ENCODE peak calls at places on chromosomes 7 and 10, in nine cellular contexts. B is esophagus muscularis mucosa; Z is PC-9; H is MM.1S; L is right cardiac atrium; A is CD8-positive, alpha-beta T cell; R is cardiac muscle cell; C is heart right ventricle; U is Panc1. M is an unnamed sample. For H3K4me1, the result is how much of the 10 kb centered on the place peaks cover.

GRCh38 chr10:3782456-3783312 is 2.3 kb downstream of the KLF6 start:
- DNase-seq in B (no peak), Z (peak), H (peak), L (peak), A (no peak), R (peak), C (peak), U (peak), M (peak)

GRCh38 chr7:90551036-90551435 is 45.1 kb upstream of the CDK14 start:
- DNase-seq in B (no peak), Z (no peak), H (no peak), L (no peak), A (no peak), R (no peak), C (no peak), U (no peak), M (no peak)

GRCh38 chr7:38428040-38428439 is 154.6 kb upstream of the TARP start:
- DNase-seq in B (no peak), Z (no peak), H (no peak), L (no peak), A (no peak), R (no peak), C (no peak), U (no peak), M (no peak)

GRCh38 chr7:96306385-96307125 is 15.3 kb downstream of the SLC25A13 start:
- DNase-seq in B (no peak), Z (no peak), H (no peak), L (no peak), A (no peak), R (no peak), C (no peak), U (no peak), M (no peak)

GRCh38 chr10:5560142-5560843 is 35.5 kb downstream of the CALML3 start:
- DNase-seq in B (no peak), Z (no peak), H (no peak), L (no peak), A (no peak), R (no peak), C (no peak), U (no peak), M (no peak)

GRCh38 chr10:62045765-62046521 is 144.4 kb downstream of the ARID5B start:
- DNase-seq in B (no peak), Z (peak), H (peak), L (no peak), A (no peak), R (peak), C (no peak), U (no peak), M (no peak)

GRCh38 chr10:74511051-74511450 is 315.3 kb upstream of the KAT6B start:
- DNase-seq in B (no peak), Z (no peak), H (no peak), L (no peak), A (no peak), R (no peak), C (no peak), U (no peak), M (no peak)

GRCh38 chr7:47380325-47381131 is 201.4 kb downstream of the TNS3 start:
- DNase-seq in B (no peak), Z (no peak), H (no peak), L (peak), A (no peak), R (peak), C (no peak), U (no peak), M (no peak)

GRCh38 chr7:27863866-27864265 is 123.9 kb downstream of the TAX1BP1 start:
- DNase-seq in B (no peak), Z (peak), H (no peak), L (no peak), A (no peak), R (no peak), C (no peak), U (no peak), M (no peak)

GRCh38 chr10:13815766-13816165 is 229.0 kb downstream of the PRPF18 start:
- DNase-seq in B (no peak), Z (peak), H (no peak), L (no peak), A (no peak), R (no peak), C (no peak), U (peak), M (no peak)

GRCh38 chr10:22218448-22218847 is 633 bp upstream of the EBLN1 start:
- DNase-seq in B (no peak), Z (no peak), H (no peak), L (no peak), A (no peak), R (peak), C (no peak), U (no peak), M (no peak)

GRCh38 chr10:99370993-99371392 is 41.8 kb downstream of the CNNM1 start:
- DNase-seq in B (no peak), Z (no peak), H (peak), L (no peak), A (no peak), R (peak), C (no peak), U (no peak), M (no peak)

GRCh38 chr7:44085549-44085948 is 3.2 kb upstream of the POLM start:
- DNase-seq in B (no peak), Z (no peak), H (no peak), L (peak), A (no peak), R (no peak), C (no peak), U (no peak), M (no peak)

GRCh38 chr7:139441961-139442360 is 41.5 kb downstream of the KLRG2 start:
- DNase-seq in B (no peak), Z (no peak), H (no peak), L (no peak), A (no peak), R (no peak), C (no peak), U (no peak), M (no peak)

GRCh38 chr7:104135760-104136558 is 71.9 kb downstream of the ORC5 start:
- DNase-seq in B (no peak), Z (no peak), H (no peak), L (no peak), A (no peak), R (no peak), C (no peak), U (no peak), M (no peak)

GRCh38 chr7:140681766-140682165 is 9.0 kb downstream of the ADCK2 start:
- DNase-seq in B (no peak), Z (peak), H (no peak), L (no peak), A (no peak), R (no peak), C (no peak), U (no peak), M (no peak)

GRCh38 chr10:17661510-17661909 is 17.6 kb downstream of the STAM start:
- DNase-seq in B (no peak), Z (no peak), H (no peak), L (no peak), A (no peak), R (no peak), C (no peak), U (no peak), M (no peak)

GRCh38 chr7:114653391-114654088 is 238.9 kb downstream of the FOXP2 start:
- DNase-seq in B (no peak), Z (no peak), H (no peak), L (no peak), A (no peak), R (peak), C (no peak), U (no peak), M (no peak)

GRCh38 chr10:64733980-64734379 is 1212.8 kb downstream of the REEP3 start:
- DNase-seq in B (no peak), Z (no peak), H (peak), L (no peak), A (no peak), R (peak), C (no peak), U (peak), M (peak)

GRCh38 chr7:42869131-42870020 is 42.5 kb downstream of the C7orf25 start:
- DNase-seq in B (no peak), Z (no peak), H (no peak), L (no peak), A (no peak), R (no peak), C (no peak), U (no peak), M (no peak)

GRCh38 chr10:97914837-97915211 is 65.2 kb downstream of the GOLGA7B start:
- DNase-seq in B (no peak), Z (peak), H (peak), L (peak), A (peak), R (peak), C (peak), U (peak), M (peak)

GRCh38 chr7:81367335-81367801 is 402.5 kb downstream of the HGF start:
- DNase-seq in B (no peak), Z (no peak), H (no peak), L (peak), A (no peak), R (peak), C (no peak), U (no peak), M (no peak)

GRCh38 chr10:73979428-73980407 is 18.2 kb upstream of the VCL start:
- DNase-seq in B (no peak), Z (no peak), H (no peak), L (no peak), A (no peak), R (no peak), C (no peak), U (no peak), M (no peak)

GRCh38 chr10:101189461-101190401 is 39.5 kb downstream of the LBX1 start:
- DNase-seq in B (no peak), Z (no peak), H (peak), L (no peak), A (no peak), R (no peak), C (no peak), U (no peak), M (no peak)

GRCh38 chr7:2478387-2478760 is 2.2 kb upstream of the GRIFIN start:
- DNase-seq in B (no peak), Z (peak), H (no peak), L (peak), A (no peak), R (no peak), C (peak), U (no peak), M (no peak)

GRCh38 chr7:98107313-98107691 is 640 bp downstream of the LMTK2 start:
- DNase-seq in B (no peak), Z (no peak), H (peak), L (no peak), A (peak), R (no peak), C (no peak), U (no peak), M (peak)

GRCh38 chr7:81209059-81209458 is 290.2 kb upstream of the SEMA3C start:
- DNase-seq in B (no peak), Z (no peak), H (no peak), L (no peak), A (no peak), R (no peak), C (no peak), U (no peak), M (no peak)

GRCh38 chr10:92757066-92757716 is 67.4 kb downstream of the HHEX start:
- DNase-seq in B (peak), Z (peak), H (peak), L (peak), A (no peak), R (peak), C (peak), U (no peak), M (peak)

GRCh38 chr10:124732931-124733536 is 11.1 kb downstream of the FAM53B start:
- DNase-seq in B (no peak), Z (no peak), H (peak), L (peak), A (no peak), R (no peak), C (peak), U (no peak), M (no peak)

GRCh38 chr10:102167861-102168260 is 15.7 kb downstream of the NOLC1 start:
- DNase-seq in B (no peak), Z (no peak), H (no peak), L (no peak), A (no peak), R (no peak), C (no peak), U (no peak), M (no peak)

GRCh38 chr7:16135628-16136027 is 285.7 kb downstream of the CRPPA start:
- DNase-seq in B (no peak), Z (no peak), H (no peak), L (no peak), A (no peak), R (no peak), C (no peak), U (no peak), M (no peak)

GRCh38 chr10:126551197-126551596 is 119.3 kb downstream of the C10orf90 start:
- DNase-seq in B (peak), Z (no peak), H (no peak), L (no peak), A (no peak), R (no peak), C (no peak), U (no peak), M (no peak)

GRCh38 chr7:28144266-28144665 is 36.3 kb downstream of the JAZF1 start:
- DNase-seq in B (no peak), Z (no peak), H (no peak), L (no peak), A (no peak), R (no peak), C (no peak), U (no peak), M (peak)

GRCh38 chr7:1950623-1951523 is 280.8 kb downstream of the ELFN1 start:
- DNase-seq in B (no peak), Z (no peak), H (no peak), L (peak), A (no peak), R (peak), C (peak), U (no peak), M (peak)

GRCh38 chr7:98222533-98223195 is 11.4 kb downstream of the BHLHA15 start:
- DNase-seq in B (no peak), Z (no peak), H (no peak), L (peak), A (no peak), R (no peak), C (no peak), U (no peak), M (no peak)

GRCh38 chr10:20627918-20628499 is 269.1 kb downstream of the NEBL start:
- DNase-seq in B (no peak), Z (no peak), H (no peak), L (no peak), A (no peak), R (no peak), C (no peak), U (no peak), M (no peak)

GRCh38 chr7:93115796-93116195 is 2.0 kb downstream of the SAMD9 start:
- DNase-seq in B (no peak), Z (peak), H (no peak), L (no peak), A (no peak), R (peak), C (no peak), U (peak), M (no peak)

GRCh38 chr10:98414932-98415709 is at the start of gene PYROXD2:
- DNase-seq in B (peak), Z (peak), H (peak), L (peak), A (peak), R (peak), C (peak), U (no peak), M (peak)

DNA sequence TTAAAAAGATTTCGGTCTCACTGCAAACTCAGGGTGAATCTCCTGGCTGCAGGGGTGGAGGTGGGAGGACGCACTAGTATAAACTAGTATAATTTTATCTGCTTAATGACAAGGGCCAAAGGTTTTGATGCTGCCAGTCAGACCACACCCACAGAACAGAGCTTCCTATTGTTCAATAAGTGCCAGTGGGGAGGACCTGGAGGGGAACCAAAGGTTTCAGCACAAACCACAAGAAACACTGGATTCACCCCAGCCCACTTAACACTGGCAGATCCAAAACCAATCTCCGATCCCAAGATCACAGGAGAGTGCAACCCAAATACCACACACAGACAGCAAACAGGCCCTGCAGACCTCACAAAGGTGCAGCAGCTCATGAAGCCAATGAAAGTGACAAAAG is 6.6 kb downstream of the VOPP1 start:
- DNase-seq in B (no peak), Z (no peak), H (no peak), L (no peak), A (no peak), R (no peak), C (no peak), U (no peak), M (no peak)
- H3K4me1 ChIP-seq in B (under half), Z (half or more), H (half or more), L (under half), A (under half), R (under half), C (under half), U (under half), M (under half)

GRCh38 chr10:89237849-89238248 is 13.7 kb downstream of the LIPA start:
- DNase-seq in B (no peak), Z (no peak), H (no peak), L (no peak), A (no peak), R (no peak), C (no peak), U (no peak), M (no peak)
- H3K4me1 ChIP-seq in B (under half), Z (under half), H (under half), L (under half), A (under half), R (under half), C (under half), U (under half), M (under half)

GRCh38 chr10:96622330-96622729 is 35.5 kb upstream of the TM9SF3 start:
- DNase-seq in B (no peak), Z (no peak), H (no peak), L (no peak), A (no peak), R (no peak), C (no peak), U (no peak), M (no peak)
- H3K4me1 ChIP-seq in B (under half), Z (under half), H (under half), L (under half), A (under half), R (under half), C (under half), U (under half), M (under half)

GRCh38 chr10:119537953-119538630 is 4.4 kb downstream of the RGS10 start:
- DNase-seq in B (no peak), Z (no peak), H (no peak), L (no peak), A (no peak), R (no peak), C (no peak), U (no peak), M (no peak)
- H3K4me1 ChIP-seq in B (half or more), Z (under half), H (under half), L (under half), A (half or more), R (under half), C (under half), U (half or more), M (under half)

DNA sequence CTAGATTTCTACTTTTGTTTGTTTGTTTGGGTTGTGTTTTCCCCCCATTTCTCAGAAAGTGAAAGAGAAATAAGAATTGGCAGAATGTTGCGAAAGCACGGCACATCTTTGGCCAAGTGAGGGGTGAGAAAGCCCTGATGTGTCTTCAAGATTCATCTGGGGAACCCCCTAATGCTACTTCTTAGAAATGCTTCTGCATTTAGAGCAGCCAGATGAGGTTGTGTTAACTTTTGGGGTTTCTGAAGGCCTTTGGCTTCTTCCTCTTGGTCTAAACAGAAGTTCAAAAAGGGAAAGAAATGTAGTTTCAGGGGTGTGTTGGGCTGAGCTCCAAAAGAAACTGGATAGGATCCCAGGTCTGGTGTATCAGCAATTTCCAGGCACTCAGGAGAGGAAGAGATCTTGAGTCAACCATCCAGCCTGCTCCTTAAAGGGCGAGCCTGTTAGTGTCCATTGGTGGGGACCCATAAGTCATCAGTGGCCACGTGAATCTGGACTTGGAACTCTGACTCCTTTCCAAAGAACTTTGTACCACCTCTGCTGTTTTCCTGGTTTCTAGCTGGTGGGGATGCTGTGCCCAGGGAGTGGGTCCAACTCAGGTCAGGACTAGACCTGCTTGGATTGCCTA is 6.5 kb downstream of the DUSP5 start:
- DNase-seq in B (no peak), Z (no peak), H (peak), L (no peak), A (no peak), R (peak), C (no peak), U (no peak), M (no peak)
- H3K4me1 ChIP-seq in B (half or more), Z (under half), H (half or more), L (under half), A (under half), R (under half), C (half or more), U (under half), M (under half)

GRCh38 chr10:1041514-1041913 is 7.4 kb downstream of the IDI1 start:
- DNase-seq in B (no peak), Z (no peak), H (no peak), L (no peak), A (no peak), R (no peak), C (no peak), U (no peak), M (no peak)
- H3K4me1 ChIP-seq in B (under half), Z (under half), H (under half), L (under half), A (under half), R (under half), C (under half), U (under half), M (under half)

DNA sequence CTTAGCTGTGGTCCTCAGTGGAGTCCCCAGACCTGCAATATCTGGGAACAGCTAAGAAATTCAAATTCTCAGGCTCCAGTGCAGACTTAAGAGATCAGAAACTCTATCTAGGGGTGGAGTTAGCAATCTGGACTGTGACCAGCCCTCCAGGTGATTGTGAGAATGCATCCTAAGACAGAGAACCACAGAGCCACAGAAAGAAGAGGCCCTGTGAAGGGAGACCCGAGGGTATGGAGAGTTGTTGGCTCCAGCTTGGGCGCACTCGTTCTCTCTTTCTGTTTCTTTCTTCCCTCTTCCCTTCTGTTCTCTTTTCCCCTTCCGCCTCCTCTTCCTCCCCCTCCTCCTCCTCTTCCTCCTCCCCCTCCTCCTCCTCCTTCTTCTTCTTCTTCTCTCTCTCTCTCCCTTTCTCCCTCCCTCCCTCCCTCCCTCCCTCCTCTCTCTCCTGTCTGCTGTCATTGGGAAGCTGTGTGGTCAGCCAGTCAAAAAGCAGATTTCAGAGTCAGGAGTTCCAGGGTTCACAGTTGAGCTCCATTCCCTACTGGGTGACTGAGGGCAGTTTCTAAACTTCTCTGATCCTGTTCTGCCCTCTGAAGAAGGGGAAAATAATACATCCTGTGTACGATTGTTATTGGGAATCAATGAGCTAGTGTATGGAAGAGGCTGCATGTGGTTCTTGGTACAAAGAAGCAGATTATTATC is 62.1 kb upstream of the STEAP1B start:
- DNase-seq in B (peak), Z (peak), H (peak), L (no peak), A (no peak), R (peak), C (no peak), U (no peak), M (no peak)
- H3K4me1 ChIP-seq in B (half or more), Z (half or more), H (half or more), L (under half), A (under half), R (under half), C (half or more), U (half or more), M (under half)

GRCh38 chr7:148773344-148773743 is 74.6 kb downstream of the CUL1 start:
- DNase-seq in B (no peak), Z (no peak), H (peak), L (no peak), A (peak), R (no peak), C (no peak), U (no peak), M (no peak)
- H3K4me1 ChIP-seq in B (under half), Z (under half), H (under half), L (under half), A (under half), R (under half), C (under half), U (under half), M (under half)